ENCODE peak calls at places on chromosomes 13 and 19, in six cellular contexts. L is K562, X is IMR-90, F is A549, V is HepG2, A is GM12878. P is an unnamed sample.

GRCh38 chr19:52171321-52172169 is at the start of gene ZNF836:
- DNase-seq in A (peak), V (peak), F (peak), L (peak), X (peak), P (peak)

GRCh38 chr19:8262431-8262830 is 45.7 kb downstream of the CD320 start:
- DNase-seq in A (no peak), F (no peak), L (no peak), V (no peak), X (no peak), P (no peak)

GRCh38 chr19:57269515-57270250 is 10.6 kb upstream of the ZNF460 start:
- DNase-seq in V (no peak), L (no peak), A (peak), X (peak), F (no peak), P (peak)

GRCh38 chr19:40806385-40807146 is 7.6 kb downstream of the EGLN2 start:
- DNase-seq in A (no peak), V (peak), X (peak), L (peak), F (peak), P (peak)

GRCh38 chr13:76503756-76504155 is 382.4 kb downstream of the KCTD12 start:
- DNase-seq in L (no peak), A (no peak), F (no peak), V (no peak), X (no peak), P (no peak)

GRCh38 chr13:54637377-54637776 is 1608.8 kb downstream of the OLFM4 start:
- DNase-seq in A (no peak), F (no peak), X (no peak), V (peak), L (no peak), P (no peak)

GRCh38 chr13:50129923-50130685 is 114.9 kb downstream of the KCNRG start:
- DNase-seq in F (peak), V (no peak), L (no peak), X (no peak), A (no peak), P (peak)

GRCh38 chr19:11949201-11949600 is 15.6 kb upstream of the ZNF763 start:
- DNase-seq in L (no peak), A (no peak), V (no peak), F (no peak), X (peak), P (no peak)

GRCh38 chr13:52447354-52447753 is 3.1 kb downstream of the VPS36 start:
- DNase-seq in A (no peak), L (no peak), F (no peak), X (peak), V (no peak), P (no peak)

GRCh38 chr13:79861731-79862130 is 380.8 kb downstream of the NDFIP2 start:
- DNase-seq in L (no peak), A (no peak), X (no peak), F (no peak), V (no peak), P (no peak)

GRCh38 chr13:109979186-109979585 is 192.8 kb upstream of the IRS2 start:
- DNase-seq in V (no peak), X (no peak), A (no peak), L (no peak), F (no peak), P (no peak)

GRCh38 chr19:19513671-19514070 is 1.7 kb downstream of the TSSK6 start:
- DNase-seq in A (no peak), L (no peak), X (no peak), V (no peak), F (no peak), P (no peak)
- TF ChIP-seq SMC3 in A (no peak), L (no peak), X (no peak), V (no peak), F (no peak), P (no peak)

DNA sequence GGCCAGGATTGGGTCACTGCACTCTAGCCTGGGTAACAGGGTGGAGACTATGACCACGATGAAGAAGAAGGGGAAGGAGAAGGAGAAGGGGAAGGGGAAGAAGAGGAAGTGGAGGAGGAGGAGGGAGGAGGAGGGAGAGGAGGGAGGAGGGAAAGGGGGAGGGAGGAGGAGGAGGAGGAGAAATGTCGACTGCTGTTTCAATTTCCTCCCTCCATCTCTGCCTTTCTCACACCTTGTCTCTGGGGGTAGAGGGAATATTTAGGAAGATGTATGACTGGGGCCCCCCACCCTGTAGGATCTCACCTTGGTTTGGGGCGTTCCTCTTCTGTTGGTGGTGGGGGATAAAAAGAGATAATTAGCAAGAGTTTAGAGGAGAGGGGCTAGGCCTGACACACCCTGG is 3.8 kb downstream of the TNNT1 start:
- DNase-seq in V (no peak), L (peak), A (no peak), F (no peak), X (no peak), P (no peak)
- TF ChIP-seq SMC3 in V (no peak), L (no peak), A (no peak), F (no peak), X (no peak), P (no peak)

GRCh38 chr13:83453723-83454122 is 428.6 kb downstream of the SLITRK1 start:
- DNase-seq in F (no peak), X (no peak), V (no peak), L (no peak), A (no peak), P (no peak)

GRCh38 chr13:83450586-83450985 is 431.7 kb downstream of the SLITRK1 start:
- DNase-seq in X (no peak), F (no peak), V (no peak), A (no peak), L (no peak), P (no peak)

GRCh38 chr13:83453300-83453699 is 429.0 kb downstream of the SLITRK1 start:
- DNase-seq in L (no peak), V (no peak), F (no peak), X (no peak), A (no peak), P (no peak)

GRCh38 chr13:83449666-83450395 is 432.4 kb downstream of the SLITRK1 start:
- DNase-seq in A (no peak), L (no peak), X (peak), V (no peak), F (peak), P (no peak)

GRCh38 chr13:83452292-83452950 is 429.9 kb downstream of the SLITRK1 start:
- DNase-seq in V (no peak), X (no peak), L (no peak), F (no peak), A (no peak), P (no peak)
- TF ChIP-seq SMC3 in V (no peak), X (no peak), L (no peak), F (no peak), A (no peak), P (no peak)

GRCh38 chr19:686589-687297 is 8.5 kb downstream of the PRSS57 start:
- DNase-seq in L (no peak), V (no peak), A (no peak), X (no peak), F (no peak), P (no peak)
- TF ChIP-seq SMC3 in L (no peak), V (no peak), A (no peak), X (no peak), F (no peak), P (no peak)

DNA sequence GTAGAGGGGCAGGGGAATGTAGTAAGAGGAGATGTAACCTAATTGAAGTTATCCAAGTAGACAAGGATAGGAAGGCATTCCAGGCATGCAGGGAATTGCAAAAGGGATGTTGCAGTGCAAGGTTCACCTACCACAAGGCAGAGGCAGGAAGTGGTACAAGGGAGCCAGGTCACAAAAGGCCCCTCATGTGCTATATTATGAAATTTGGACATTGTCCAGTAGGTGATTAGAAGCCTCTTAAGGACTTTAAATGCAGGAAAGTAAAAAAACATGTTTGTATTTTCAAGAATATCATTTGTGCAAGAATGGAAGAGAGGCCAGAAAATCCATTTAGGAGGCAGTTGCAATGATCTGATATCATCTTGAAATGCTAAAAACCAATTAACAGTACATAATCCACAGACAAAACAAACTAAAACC is 111.4 kb downstream of the FRY start:
- DNase-seq in X (peak), V (peak), A (no peak), L (no peak), F (no peak), P (peak)
- TF ChIP-seq SMC3 in X (no peak), V (peak), A (no peak), L (no peak), F (no peak), P (no peak)

GRCh38 chr13:48831248-48831647 is 144.5 kb upstream of the FNDC3A start:
- DNase-seq in F (no peak), L (no peak), A (peak), V (no peak), X (peak), P (no peak)

GRCh38 chr13:48827709-48828108 is 148.0 kb upstream of the FNDC3A start:
- DNase-seq in X (no peak), A (no peak), V (no peak), F (no peak), L (no peak), P (no peak)

GRCh38 chr13:48826039-48826438 is 149.7 kb upstream of the FNDC3A start:
- DNase-seq in X (no peak), V (no peak), F (no peak), A (no peak), L (no peak), P (no peak)

GRCh38 chr13:48828962-48829405 is 146.7 kb upstream of the FNDC3A start:
- DNase-seq in X (peak), F (peak), A (no peak), L (no peak), V (no peak), P (peak)

DNA sequence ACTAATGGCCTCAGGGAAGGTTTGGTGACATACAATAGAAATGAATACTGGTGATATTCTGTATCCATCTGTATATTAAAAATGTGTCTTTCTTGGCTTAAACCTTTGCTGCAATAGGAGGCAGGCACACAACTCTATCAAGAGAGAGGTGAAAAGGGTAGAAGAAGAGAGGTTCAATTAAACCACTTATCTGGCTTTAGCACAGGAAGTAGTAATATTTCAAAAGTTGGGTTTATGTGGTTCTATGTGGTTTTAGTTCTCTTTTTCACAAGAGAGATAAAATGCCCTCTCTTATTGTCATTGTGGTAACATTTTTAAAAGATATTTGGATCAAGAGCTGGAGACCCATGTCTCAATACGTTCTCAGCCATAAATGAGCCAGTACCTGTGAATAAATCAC is 146.2 kb upstream of the FNDC3A start:
- DNase-seq in V (no peak), L (no peak), X (no peak), F (no peak), A (no peak), P (no peak)
- TF ChIP-seq SMC3 in V (no peak), L (no peak), X (no peak), F (no peak), A (no peak), P (no peak)

P was measured in SK-N-SH.